ENCODE peak calls at places on chromosome 20, in eight cellular contexts. T, X, K, I, D, G, V and Q are unnamed samples.

GRCh38 chr20:49132995-49133451 is 55.1 kb downstream of the STAU1 start:
- DNase-seq in X (no peak), G (peak; percentile 66), I (peak; percentile 28), K (no peak), V (peak; percentile 83), D (no peak), T (no peak), Q (no peak)

GRCh38 chr20:58749979-58750378 is 57.4 kb downstream of the NPEPL1 start:
- DNase-seq in D (no peak), K (no peak), G (no peak), V (no peak), I (no peak), T (no peak), X (no peak), Q (no peak)

GRCh38 chr20:45308078-45308778 is at the start of gene MATN4:
- DNase-seq in D (peak; percentile 73), T (no peak), K (no peak), G (no peak), V (no peak), I (no peak), X (peak; percentile 56), Q (peak; percentile 77)

GRCh38 chr20:8388146-8388545 is 256.1 kb downstream of the PLCB1 start:
- DNase-seq in X (no peak), V (no peak), T (no peak), G (no peak), I (no peak), D (no peak), K (no peak), Q (no peak)

GRCh38 chr20:20010639-20011500 is 6.3 kb upstream of the NAA20 start:
- DNase-seq in X (no peak), D (no peak), T (no peak), K (no peak), V (peak; percentile 91), I (no peak), G (no peak), Q (no peak)

GRCh38 chr20:45946149-45946970 is 11.9 kb downstream of the PCIF1 start:
- DNase-seq in I (no peak), T (peak; percentile 87), X (peak; percentile 54), K (peak; percentile 78), V (peak; percentile 97), G (peak; percentile 48), D (peak; percentile 86), Q (peak; percentile 51)

GRCh38 chr20:555933-556332 is 12.3 kb upstream of the CSNK2A1 start:
- DNase-seq in D (no peak), G (peak; percentile 75), T (no peak), K (no peak), I (no peak), X (peak; percentile 25), V (peak; percentile 81), Q (no peak)

GRCh38 chr20:7470912-7471311 is 469.3 kb downstream of the HAO1 start:
- DNase-seq in X (no peak), T (no peak), I (no peak), G (no peak), K (no peak), D (no peak), V (no peak), Q (no peak)

GRCh38 chr20:3654326-3655031 is 8.7 kb downstream of the GFRA4 start:
- DNase-seq in V (no peak), K (peak; percentile 22), G (no peak), X (no peak), D (no peak), I (no peak), T (no peak), Q (no peak)

GRCh38 chr20:57157106-57157691 is 109.2 kb downstream of the BMP7 start:
- DNase-seq in D (no peak), T (peak; percentile 48), V (no peak), G (no peak), K (no peak), I (no peak), X (no peak), Q (no peak)
- TF ChIP-seq EP300 in D (no peak), T (no peak), V (no peak), G (no peak), K (no peak), I (no peak), X (no peak), Q (no peak)

GRCh38 chr20:57698867-57699275 is 10.9 kb downstream of the PMEPA1 start:
- DNase-seq in V (no peak), I (no peak), X (peak; percentile 37), T (no peak), G (no peak), D (no peak), K (no peak), Q (no peak)

GRCh38 chr20:57696401-57696961 is 13.3 kb downstream of the PMEPA1 start:
- DNase-seq in D (no peak), K (no peak), X (no peak), I (no peak), T (no peak), V (no peak), G (no peak), Q (no peak)

GRCh38 chr20:57699395-57699794 is 10.4 kb downstream of the PMEPA1 start:
- DNase-seq in I (no peak), D (no peak), G (no peak), T (no peak), K (no peak), V (no peak), X (no peak), Q (no peak)

GRCh38 chr20:57697540-57697939 is 12.3 kb downstream of the PMEPA1 start:
- DNase-seq in D (no peak), I (no peak), K (no peak), T (no peak), G (no peak), V (no peak), X (no peak), Q (no peak)

GRCh38 chr20:57698191-57698866 is 11.5 kb downstream of the PMEPA1 start:
- DNase-seq in T (no peak), X (peak; percentile 77), G (no peak), D (no peak), K (no peak), I (no peak), V (peak; percentile 31), Q (peak; percentile 40)
- H3K4me1 ChIP-seq in T (no peaks in the 10 kb centered on the region), X (peaks cover 7% of the 10 kb centered on the region), G (no peaks in the 10 kb centered on the region), D (peaks cover 32% of the 10 kb centered on the region), K (peaks cover 43% of the 10 kb centered on the region), I (peaks cover 23% of the 10 kb centered on the region), V (no peaks in the 10 kb centered on the region), Q (peaks cover 50% of the 10 kb centered on the region)

DNA sequence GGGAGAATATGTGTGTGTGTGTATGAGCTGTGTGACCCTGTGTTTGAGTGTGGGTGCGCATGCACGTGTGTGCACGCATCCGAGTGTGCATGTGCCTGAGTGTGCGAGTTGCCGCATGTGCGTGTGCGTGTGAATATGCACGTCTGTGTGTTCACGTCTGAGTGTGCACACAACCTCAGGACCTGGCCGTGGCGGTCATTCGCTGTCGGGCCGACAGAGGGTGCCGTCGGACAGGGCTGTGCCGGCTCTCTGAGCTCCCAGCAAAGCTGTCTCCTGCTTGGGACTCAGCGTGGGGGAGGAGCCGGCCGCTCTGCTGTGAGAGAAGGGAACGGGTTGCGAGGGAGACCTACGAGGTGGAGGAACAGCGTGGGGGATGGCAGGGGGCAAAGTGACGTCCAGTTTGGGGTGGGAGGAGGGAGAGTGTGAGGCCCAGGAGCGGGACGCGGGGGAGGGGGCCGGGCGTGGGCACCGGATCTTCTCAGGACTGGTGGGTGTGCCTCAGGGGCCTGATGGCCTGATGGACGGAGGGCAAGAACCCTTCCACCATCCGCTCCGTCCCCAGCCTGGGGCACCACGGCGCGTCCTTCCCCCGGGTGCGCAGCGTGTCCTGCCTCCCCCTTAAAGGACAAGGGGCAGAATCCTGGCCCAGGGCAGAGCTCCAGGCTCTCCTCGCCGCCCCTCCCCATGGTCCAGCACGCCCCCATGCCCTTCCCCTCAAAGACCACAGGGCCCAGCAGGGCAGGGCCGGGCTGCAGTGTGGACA is 19.9 kb downstream of the SLC17A9 start:
- DNase-seq in I (peak; percentile 49), X (peak; percentile 89), G (peak; percentile 86), K (peak; percentile 88), D (peak; percentile 84), V (peak; percentile 79), T (peak; percentile 92), Q (peak; percentile 90)
- TF ChIP-seq POLR2AphosphoS5 in I (no peak), X (no peak), G (no peak), K (no peak), D (no peak), V (no peak), T (no peak), Q (no peak)

GRCh38 chr20:22834651-22835256 is 200.4 kb upstream of the SSTR4 start:
- DNase-seq in D (no peak), G (no peak), T (no peak), X (no peak), V (no peak), I (no peak), K (no peak), Q (no peak)

GRCh38 chr20:22838001-22838400 is 197.1 kb upstream of the SSTR4 start:
- DNase-seq in T (no peak), K (no peak), I (no peak), V (no peak), X (no peak), D (no peak), G (no peak), Q (no peak)

GRCh38 chr20:22833851-22834250 is 201.3 kb upstream of the SSTR4 start:
- DNase-seq in D (no peak), T (no peak), G (peak; percentile 88), V (no peak), X (no peak), I (no peak), K (no peak), Q (no peak)

GRCh38 chr20:22836211-22836610 is 198.9 kb upstream of the SSTR4 start:
- DNase-seq in T (no peak), G (no peak), D (no peak), X (no peak), K (no peak), V (no peak), I (no peak), Q (no peak)

GRCh38 chr20:22836877-22837276 is 198.2 kb upstream of the SSTR4 start:
- DNase-seq in T (no peak), K (no peak), X (no peak), I (no peak), V (no peak), D (no peak), G (peak; percentile 74), Q (no peak)
- TF ChIP-seq EP300 in T (no peak), K (no peak), X (no peak), I (no peak), V (no peak), D (no peak), G (peak; percentile 27), Q (no peak)

GRCh38 chr20:50911716-50912115 is 19.5 kb downstream of the ADNP start:
- DNase-seq in G (no peak), V (no peak), X (no peak), T (no peak), K (no peak), D (no peak), I (peak; percentile 39), Q (no peak)
- H3K4me1 ChIP-seq in G (peaks cover 7% of the 10 kb centered on the region), V (peaks cover 13% of the 10 kb centered on the region), X (peaks cover 12% of the 10 kb centered on the region), T (no peaks in the 10 kb centered on the region), K (peaks cover 56% of the 10 kb centered on the region), D (peaks cover 38% of the 10 kb centered on the region), I (peaks cover 60% of the 10 kb centered on the region), Q (peaks cover 46% of the 10 kb centered on the region)